ENCODE peak calls at places on chromosomes 7 and 10, in nine cellular contexts. One of them, this sample, is unnamed.

GRCh38 chr10:74738985-74739567 is 87.3 kb upstream of the KAT6B start:
- DNase-seq in pancreas: peak
- DNase-seq in astrocyte of the spinal cord: peak
- DNase-seq in hepatocyte: no peak
- DNase-seq in endothelial cell: peak
- DNase-seq in fibroblast of the aortic adventitia: peak
- DNase-seq in brain microvascular endothelial cell: peak
- DNase-seq in CD8-positive, alpha-beta T cell: peak
- DNase-seq in cardiac muscle cell: peak
- DNase-seq in this sample: no peak

GRCh38 chr7:47154781-47155180 is 427.1 kb downstream of the TNS3 start:
- DNase-seq in pancreas: no peak
- DNase-seq in astrocyte of the spinal cord: no peak
- DNase-seq in hepatocyte: no peak
- DNase-seq in endothelial cell: no peak
- DNase-seq in fibroblast of the aortic adventitia: no peak
- DNase-seq in brain microvascular endothelial cell: no peak
- DNase-seq in CD8-positive, alpha-beta T cell: no peak
- DNase-seq in cardiac muscle cell: no peak
- DNase-seq in this sample: no peak

GRCh38 chr10:96995851-96996250 is 163.8 kb downstream of the LCOR start:
- DNase-seq in pancreas: no peak
- DNase-seq in astrocyte of the spinal cord: peak
- DNase-seq in hepatocyte: no peak
- DNase-seq in endothelial cell: no peak
- DNase-seq in fibroblast of the aortic adventitia: peak
- DNase-seq in brain microvascular endothelial cell: no peak
- DNase-seq in CD8-positive, alpha-beta T cell: no peak
- DNase-seq in cardiac muscle cell: no peak
- DNase-seq in this sample: no peak

GRCh38 chr10:60916025-60916424 is 28.0 kb downstream of the RHOBTB1 start:
- DNase-seq in pancreas: no peak
- DNase-seq in astrocyte of the spinal cord: no peak
- DNase-seq in hepatocyte: no peak
- DNase-seq in endothelial cell: no peak
- DNase-seq in fibroblast of the aortic adventitia: no peak
- DNase-seq in brain microvascular endothelial cell: no peak
- DNase-seq in CD8-positive, alpha-beta T cell: no peak
- DNase-seq in cardiac muscle cell: no peak
- DNase-seq in this sample: peak

GRCh38 chr7:103307487-103308231 is 10.4 kb downstream of the PMPCB start:
- DNase-seq in pancreas: no peak
- DNase-seq in astrocyte of the spinal cord: no peak
- DNase-seq in hepatocyte: no peak
- DNase-seq in endothelial cell: no peak
- DNase-seq in fibroblast of the aortic adventitia: peak
- DNase-seq in brain microvascular endothelial cell: no peak
- DNase-seq in CD8-positive, alpha-beta T cell: no peak
- DNase-seq in cardiac muscle cell: no peak
- DNase-seq in this sample: no peak

GRCh38 chr7:1141651-1142050 is 18.3 kb downstream of the ZFAND2A start:
- DNase-seq in pancreas: no peak
- DNase-seq in astrocyte of the spinal cord: no peak
- DNase-seq in hepatocyte: no peak
- DNase-seq in endothelial cell: no peak
- DNase-seq in fibroblast of the aortic adventitia: no peak
- DNase-seq in brain microvascular endothelial cell: no peak
- DNase-seq in CD8-positive, alpha-beta T cell: no peak
- DNase-seq in cardiac muscle cell: no peak
- DNase-seq in this sample: no peak

GRCh38 chr10:110429301-110429700 is 68.4 kb upstream of the DUSP5 start:
- DNase-seq in pancreas: no peak
- DNase-seq in astrocyte of the spinal cord: no peak
- DNase-seq in hepatocyte: no peak
- DNase-seq in endothelial cell: no peak
- DNase-seq in fibroblast of the aortic adventitia: no peak
- DNase-seq in brain microvascular endothelial cell: no peak
- DNase-seq in CD8-positive, alpha-beta T cell: no peak
- DNase-seq in cardiac muscle cell: no peak
- DNase-seq in this sample: no peak

GRCh38 chr10:123147635-123148413 is at the start of gene HMX2:
- DNase-seq in pancreas: no peak
- DNase-seq in astrocyte of the spinal cord: no peak
- DNase-seq in hepatocyte: no peak
- DNase-seq in endothelial cell: peak
- DNase-seq in fibroblast of the aortic adventitia: no peak
- DNase-seq in brain microvascular endothelial cell: no peak
- DNase-seq in CD8-positive, alpha-beta T cell: no peak
- DNase-seq in cardiac muscle cell: no peak
- DNase-seq in this sample: no peak

GRCh38 chr10:3339121-3339520 is 166.5 kb upstream of the PITRM1 start:
- DNase-seq in pancreas: no peak
- DNase-seq in astrocyte of the spinal cord: no peak
- DNase-seq in hepatocyte: no peak
- DNase-seq in endothelial cell: no peak
- DNase-seq in fibroblast of the aortic adventitia: no peak
- DNase-seq in brain microvascular endothelial cell: no peak
- DNase-seq in CD8-positive, alpha-beta T cell: no peak
- DNase-seq in cardiac muscle cell: no peak
- DNase-seq in this sample: no peak

GRCh38 chr7:5320802-5321396 is 38.2 kb downstream of the SLC29A4 start:
- DNase-seq in pancreas: no peak
- DNase-seq in astrocyte of the spinal cord: no peak
- DNase-seq in hepatocyte: no peak
- DNase-seq in endothelial cell: no peak
- DNase-seq in fibroblast of the aortic adventitia: no peak
- DNase-seq in brain microvascular endothelial cell: no peak
- DNase-seq in CD8-positive, alpha-beta T cell: no peak
- DNase-seq in cardiac muscle cell: no peak
- DNase-seq in this sample: no peak

GRCh38 chr10:120387326-120387725 is 69.7 kb upstream of the PLPP4 start:
- DNase-seq in pancreas: no peak
- DNase-seq in astrocyte of the spinal cord: peak
- DNase-seq in hepatocyte: no peak
- DNase-seq in endothelial cell: no peak
- DNase-seq in fibroblast of the aortic adventitia: peak
- DNase-seq in brain microvascular endothelial cell: peak
- DNase-seq in CD8-positive, alpha-beta T cell: no peak
- DNase-seq in cardiac muscle cell: no peak
- DNase-seq in this sample: no peak

GRCh38 chr7:41918597-41918996 is 215.7 kb upstream of the INHBA start:
- DNase-seq in pancreas: no peak
- DNase-seq in astrocyte of the spinal cord: peak
- DNase-seq in hepatocyte: no peak
- DNase-seq in endothelial cell: no peak
- DNase-seq in fibroblast of the aortic adventitia: peak
- DNase-seq in brain microvascular endothelial cell: peak
- DNase-seq in CD8-positive, alpha-beta T cell: no peak
- DNase-seq in cardiac muscle cell: peak
- DNase-seq in this sample: no peak

GRCh38 chr10:47062801-47063200 is 151.6 kb downstream of the PTPN20 start:
- DNase-seq in pancreas: no peak
- DNase-seq in astrocyte of the spinal cord: no peak
- DNase-seq in hepatocyte: no peak
- DNase-seq in endothelial cell: no peak
- DNase-seq in fibroblast of the aortic adventitia: peak
- DNase-seq in brain microvascular endothelial cell: no peak
- DNase-seq in CD8-positive, alpha-beta T cell: no peak
- DNase-seq in cardiac muscle cell: peak
- DNase-seq in this sample: no peak

GRCh38 chr7:149874644-149875028 is 867 bp downstream of the ATP6V0E2 start:
- DNase-seq in pancreas: no peak
- DNase-seq in astrocyte of the spinal cord: no peak
- DNase-seq in hepatocyte: no peak
- DNase-seq in endothelial cell: no peak
- DNase-seq in fibroblast of the aortic adventitia: no peak
- DNase-seq in brain microvascular endothelial cell: no peak
- DNase-seq in CD8-positive, alpha-beta T cell: no peak
- DNase-seq in cardiac muscle cell: no peak
- DNase-seq in this sample: no peak

GRCh38 chr7:41996381-41997035 is 240.5 kb downstream of the GLI3 start:
- DNase-seq in pancreas: no peak
- DNase-seq in astrocyte of the spinal cord: peak
- DNase-seq in hepatocyte: no peak
- DNase-seq in endothelial cell: no peak
- DNase-seq in fibroblast of the aortic adventitia: peak
- DNase-seq in brain microvascular endothelial cell: peak
- DNase-seq in CD8-positive, alpha-beta T cell: no peak
- DNase-seq in cardiac muscle cell: peak
- DNase-seq in this sample: no peak

GRCh38 chr10:86100581-86101061 is 266.0 kb downstream of the GRID1 start:
- DNase-seq in pancreas: no peak
- DNase-seq in astrocyte of the spinal cord: no peak
- DNase-seq in hepatocyte: peak
- DNase-seq in endothelial cell: peak
- DNase-seq in fibroblast of the aortic adventitia: peak
- DNase-seq in brain microvascular endothelial cell: no peak
- DNase-seq in CD8-positive, alpha-beta T cell: no peak
- DNase-seq in cardiac muscle cell: peak
- DNase-seq in this sample: peak

DNA sequence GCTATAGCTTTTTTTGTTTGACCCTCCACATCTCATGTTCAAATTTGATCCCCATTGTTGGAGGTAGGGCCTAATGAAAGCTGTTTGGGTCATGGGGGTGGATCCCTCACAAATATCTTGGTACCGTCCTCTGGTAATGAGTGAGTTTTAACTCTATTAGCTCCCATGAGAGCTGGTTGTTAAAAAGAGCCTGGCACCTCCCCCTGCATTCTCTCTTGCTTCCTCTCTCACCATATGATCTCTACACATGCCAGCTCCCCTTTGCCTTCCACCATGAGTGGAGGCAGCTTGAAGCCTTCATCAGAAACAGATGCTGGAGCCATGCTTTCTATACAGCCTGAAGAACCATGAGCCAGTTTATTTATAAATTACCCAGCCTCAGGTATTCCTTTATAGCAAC is 43.0 kb upstream of the IMMP2L start:
- DNase-seq in pancreas: no peak
- DNase-seq in astrocyte of the spinal cord: no peak
- DNase-seq in hepatocyte: no peak
- DNase-seq in endothelial cell: no peak
- DNase-seq in fibroblast of the aortic adventitia: no peak
- DNase-seq in brain microvascular endothelial cell: no peak
- DNase-seq in CD8-positive, alpha-beta T cell: no peak
- DNase-seq in cardiac muscle cell: no peak
- DNase-seq in this sample: no peak
- TF ChIP-seq CTCF in pancreas: no peak
- TF ChIP-seq CTCF in astrocyte of the spinal cord: no peak
- TF ChIP-seq CTCF in hepatocyte: no peak
- TF ChIP-seq CTCF in endothelial cell: no peak
- TF ChIP-seq CTCF in fibroblast of the aortic adventitia: no peak
- TF ChIP-seq CTCF in brain microvascular endothelial cell: no peak
- TF ChIP-seq CTCF in CD8-positive, alpha-beta T cell: no peak
- TF ChIP-seq CTCF in cardiac muscle cell: no peak
- TF ChIP-seq CTCF in this sample: no peak

GRCh38 chr7:157853076-157853788 is 516.4 kb downstream of the DNAJB6 start:
- DNase-seq in pancreas: no peak
- DNase-seq in astrocyte of the spinal cord: no peak
- DNase-seq in hepatocyte: no peak
- DNase-seq in endothelial cell: no peak
- DNase-seq in fibroblast of the aortic adventitia: no peak
- DNase-seq in brain microvascular endothelial cell: no peak
- DNase-seq in CD8-positive, alpha-beta T cell: no peak
- DNase-seq in cardiac muscle cell: no peak
- DNase-seq in this sample: no peak

GRCh38 chr7:157850481-157851444 is 514.0 kb downstream of the DNAJB6 start:
- DNase-seq in pancreas: no peak
- DNase-seq in astrocyte of the spinal cord: no peak
- DNase-seq in hepatocyte: no peak
- DNase-seq in endothelial cell: no peak
- DNase-seq in fibroblast of the aortic adventitia: no peak
- DNase-seq in brain microvascular endothelial cell: no peak
- DNase-seq in CD8-positive, alpha-beta T cell: no peak
- DNase-seq in cardiac muscle cell: no peak
- DNase-seq in this sample: no peak

GRCh38 chr7:157849726-157850125 is 512.9 kb downstream of the DNAJB6 start:
- DNase-seq in pancreas: no peak
- DNase-seq in astrocyte of the spinal cord: no peak
- DNase-seq in hepatocyte: no peak
- DNase-seq in endothelial cell: no peak
- DNase-seq in fibroblast of the aortic adventitia: no peak
- DNase-seq in brain microvascular endothelial cell: no peak
- DNase-seq in CD8-positive, alpha-beta T cell: no peak
- DNase-seq in cardiac muscle cell: no peak
- DNase-seq in this sample: no peak

GRCh38 chr7:157853789-157854065 is 516.9 kb downstream of the DNAJB6 start:
- DNase-seq in pancreas: no peak
- DNase-seq in astrocyte of the spinal cord: no peak
- DNase-seq in hepatocyte: no peak
- DNase-seq in endothelial cell: no peak
- DNase-seq in fibroblast of the aortic adventitia: no peak
- DNase-seq in brain microvascular endothelial cell: no peak
- DNase-seq in CD8-positive, alpha-beta T cell: no peak
- DNase-seq in cardiac muscle cell: no peak
- DNase-seq in this sample: no peak

GRCh38 chr7:157851501-157852067 is 514.8 kb downstream of the DNAJB6 start:
- DNase-seq in pancreas: peak
- DNase-seq in astrocyte of the spinal cord: no peak
- DNase-seq in hepatocyte: peak
- DNase-seq in endothelial cell: no peak
- DNase-seq in fibroblast of the aortic adventitia: no peak
- DNase-seq in brain microvascular endothelial cell: no peak
- DNase-seq in CD8-positive, alpha-beta T cell: peak
- DNase-seq in cardiac muscle cell: no peak
- DNase-seq in this sample: no peak
- TF ChIP-seq CTCF in pancreas: no peak
- TF ChIP-seq CTCF in astrocyte of the spinal cord: no peak
- TF ChIP-seq CTCF in hepatocyte: no peak
- TF ChIP-seq CTCF in endothelial cell: no peak
- TF ChIP-seq CTCF in fibroblast of the aortic adventitia: no peak
- TF ChIP-seq CTCF in brain microvascular endothelial cell: no peak
- TF ChIP-seq CTCF in CD8-positive, alpha-beta T cell: no peak
- TF ChIP-seq CTCF in cardiac muscle cell: no peak
- TF ChIP-seq CTCF in this sample: no peak

GRCh38 chr7:20158684-20159083 is 58.5 kb downstream of the MACC1 start:
- DNase-seq in pancreas: no peak
- DNase-seq in astrocyte of the spinal cord: peak
- DNase-seq in hepatocyte: no peak
- DNase-seq in endothelial cell: no peak
- DNase-seq in fibroblast of the aortic adventitia: peak
- DNase-seq in brain microvascular endothelial cell: no peak
- DNase-seq in CD8-positive, alpha-beta T cell: no peak
- DNase-seq in cardiac muscle cell: peak
- DNase-seq in this sample: peak
- TF ChIP-seq CTCF in pancreas: no peak
- TF ChIP-seq CTCF in astrocyte of the spinal cord: peak
- TF ChIP-seq CTCF in hepatocyte: peak
- TF ChIP-seq CTCF in endothelial cell: no peak
- TF ChIP-seq CTCF in fibroblast of the aortic adventitia: peak
- TF ChIP-seq CTCF in brain microvascular endothelial cell: peak
- TF ChIP-seq CTCF in CD8-positive, alpha-beta T cell: no peak
- TF ChIP-seq CTCF in cardiac muscle cell: peak
- TF ChIP-seq CTCF in this sample: no peak

DNA sequence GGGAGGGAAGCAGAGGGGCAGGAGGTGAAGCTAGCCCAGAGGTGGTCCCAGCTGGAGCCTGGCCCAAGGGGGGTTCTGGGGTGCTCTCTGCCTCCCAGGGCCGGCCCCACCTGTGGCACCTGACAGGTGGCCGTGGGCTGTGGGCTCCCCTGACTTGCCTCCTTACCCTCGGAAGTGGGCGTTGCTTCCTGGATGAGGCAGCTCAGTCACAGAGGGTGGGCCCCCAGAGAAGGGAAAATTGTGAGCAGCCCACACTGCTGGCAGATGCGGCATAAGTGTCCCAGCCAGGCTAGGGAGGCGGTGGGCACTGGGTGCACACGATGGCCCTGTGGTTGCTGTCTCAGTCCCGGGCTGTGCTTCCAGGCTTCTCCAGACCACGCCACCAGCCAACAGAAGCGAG is 118.9 kb downstream of the LRRC18 start:
- DNase-seq in pancreas: no peak
- DNase-seq in astrocyte of the spinal cord: no peak
- DNase-seq in hepatocyte: no peak
- DNase-seq in endothelial cell: no peak
- DNase-seq in fibroblast of the aortic adventitia: no peak
- DNase-seq in brain microvascular endothelial cell: no peak
- DNase-seq in CD8-positive, alpha-beta T cell: no peak
- DNase-seq in cardiac muscle cell: no peak
- DNase-seq in this sample: no peak
- TF ChIP-seq CTCF in pancreas: no peak
- TF ChIP-seq CTCF in astrocyte of the spinal cord: no peak
- TF ChIP-seq CTCF in hepatocyte: no peak
- TF ChIP-seq CTCF in endothelial cell: no peak
- TF ChIP-seq CTCF in fibroblast of the aortic adventitia: no peak
- TF ChIP-seq CTCF in brain microvascular endothelial cell: no peak
- TF ChIP-seq CTCF in CD8-positive, alpha-beta T cell: no peak
- TF ChIP-seq CTCF in cardiac muscle cell: no peak
- TF ChIP-seq CTCF in this sample: no peak